ENCODE peak calls at places on chromosome 1, in eight cellular contexts. D is activated T-cell treated with anti-CD3 and anti-CD28 coated beads, Interleukin-2, amount 50 U/mL, for 48 hours; F is kidney; R is NCI-H2081; Q is stimulated activated CD4-positive, alpha-beta T cell treated with anti-CD3 and anti-CD28 coated beads, Interleukin-12 subunit alpha, Interleukin-12 subunit beta, amount 100 ng/mL, for 4 hours; E is erythroblast; A is GM06990; B is T-helper 2 cell. Z is an unnamed sample.
A peak's percentile ranks its signal among the peaks of the same experiment; 100 is the strongest.

GRCh38 chr1:203381151-203381751 is 30.3 kb upstream of the FMOD start:
- DNase-seq in D (no peak), F (no peak), R (no peak), Q (no peak), E (no peak), A (peak; percentile 55), B (no peak), Z (no peak)

GRCh38 chr1:118340928-118341905 is 156.2 kb upstream of the SPAG17 start:
- DNase-seq in D (no peak), F (no peak), R (no peak), Q (no peak), E (no peak), A (no peak), B (no peak), Z (no peak)

GRCh38 chr1:36114371-36114770 is 10.7 kb downstream of the COL8A2 start:
- DNase-seq in D (no peak), F (no peak), R (no peak), Q (no peak), E (no peak), A (no peak), B (no peak), Z (no peak)

GRCh38 chr1:64699327-64699726 is 45.5 kb upstream of the RAVER2 start:
- DNase-seq in D (no peak), F (no peak), R (no peak), Q (no peak), E (no peak), A (no peak), B (no peak), Z (no peak)

GRCh38 chr1:221419513-221420088 is 322.3 kb downstream of the DUSP10 start:
- DNase-seq in D (no peak), F (no peak), R (no peak), Q (no peak), E (no peak), A (no peak), B (no peak), Z (no peak)

GRCh38 chr1:2496087-2496622 is 20.1 kb downstream of the PLCH2 start:
- DNase-seq in D (no peak), F (no peak), R (no peak), Q (no peak), E (no peak), A (peak; percentile 74), B (no peak), Z (no peak)

GRCh38 chr1:78884685-78885452 is 121.7 kb downstream of the ADGRL4 start:
- DNase-seq in D (no peak), F (no peak), R (no peak), Q (no peak), E (no peak), A (no peak), B (no peak), Z (peak; percentile 17)

GRCh38 chr1:234718509-234719453 is 108.8 kb upstream of the IRF2BP2 start:
- DNase-seq in D (no peak), F (no peak), R (no peak), Q (no peak), E (no peak), A (no peak), B (no peak), Z (no peak)

GRCh38 chr1:236654957-236655356 is 31.3 kb upstream of the ACTN2 start:
- DNase-seq in D (no peak), F (no peak), R (no peak), Q (no peak), E (no peak), A (no peak), B (no peak), Z (no peak)

GRCh38 chr1:190904091-190904695 is 426.5 kb upstream of the BRINP3 start:
- DNase-seq in D (no peak), F (no peak), R (no peak), Q (no peak), E (no peak), A (no peak), B (no peak), Z (no peak)

GRCh38 chr1:43441894-43442632 is 11.7 kb downstream of the HYI start:
- DNase-seq in D (no peak), F (peak; percentile 72), R (no peak), Q (no peak), E (no peak), A (no peak), B (no peak), Z (no peak)

Z was measured in OCI-M1.